ENCODE peak calls at places on chromosomes 6 and 20, in ten cellular contexts. H, T, Z, P, J, S, O, K, Y and C are unnamed samples.
A peak's percentile ranks its signal among the peaks of the same experiment; 100 is the strongest.

GRCh38 chr20:60062431-60063336 is 104.5 kb downstream of the CDH26 start:
- DNase-seq in H (peak; percentile 82), T (no peak), Z (no peak), P (peak; percentile 77), J (no peak), S (no peak), O (no peak), K (no peak), Y (no peak), C (peak; percentile 9)

GRCh38 chr20:3226093-3226492 is 12.9 kb downstream of the SLC4A11 start:
- DNase-seq in H (no peak), T (no peak), Z (no peak), P (no peak), J (no peak), S (no peak), O (no peak), K (no peak), Y (no peak), C (no peak)

GRCh38 chr6:168851460-168852103 is 402.1 kb downstream of the THBS2 start:
- DNase-seq in H (no peak), T (no peak), Z (no peak), P (no peak), J (no peak), S (no peak), O (no peak), K (no peak), Y (no peak), C (no peak)

GRCh38 chr6:122092366-122092765 is 307.1 kb upstream of the HSF2 start:
- DNase-seq in H (no peak), T (no peak), Z (no peak), P (no peak), J (no peak), S (no peak), O (no peak), K (no peak), Y (no peak), C (no peak)

GRCh38 chr6:33001685-33002084 is 7.7 kb downstream of the HLA-DOA start:
- DNase-seq in H (no peak), T (no peak), Z (no peak), P (no peak), J (no peak), S (no peak), O (no peak), K (no peak), Y (no peak), C (no peak)

GRCh38 chr6:136737343-136738177 is 54.7 kb downstream of the MAP3K5 start:
- DNase-seq in H (no peak), T (no peak), Z (no peak), P (peak; percentile 77), J (no peak), S (no peak), O (no peak), K (no peak), Y (no peak), C (peak; percentile 63)

GRCh38 chr20:50789968-50790650 is 4.8 kb upstream of the BCAS4 start:
- DNase-seq in H (no peak), T (no peak), Z (no peak), P (no peak), J (no peak), S (no peak), O (no peak), K (no peak), Y (no peak), C (no peak)

GRCh38 chr6:89977808-89978748 is 83.8 kb downstream of the GJA10 start:
- DNase-seq in H (no peak), T (no peak), Z (no peak), P (peak; percentile 90), J (peak; percentile 84), S (no peak), O (no peak), K (no peak), Y (no peak), C (no peak)

GRCh38 chr20:59015812-59016711 is 3.2 kb upstream of the TUBB1 start:
- DNase-seq in H (no peak), T (peak; percentile 1), Z (no peak), P (no peak), J (no peak), S (no peak), O (no peak), K (no peak), Y (no peak), C (no peak)

GRCh38 chr20:11686195-11686594 is 231.5 kb upstream of the BTBD3 start:
- DNase-seq in H (no peak), T (no peak), Z (no peak), P (no peak), J (no peak), S (no peak), O (no peak), K (no peak), Y (no peak), C (no peak)

GRCh38 chr6:38750968-38751615 is 36.0 kb downstream of the DNAH8 start:
- DNase-seq in H (no peak), T (peak; percentile 53), Z (no peak), P (no peak), J (no peak), S (no peak), O (no peak), K (no peak), Y (no peak), C (no peak)

GRCh38 chr6:154276810-154277577 is 79.6 kb downstream of the IPCEF1 start:
- DNase-seq in H (no peak), T (no peak), Z (peak; percentile 7), P (peak; percentile 46), J (peak; percentile 52), S (no peak), O (no peak), K (no peak), Y (no peak), C (peak; percentile 41)

GRCh38 chr20:60589624-60590023 is 631.4 kb downstream of the CDH26 start:
- DNase-seq in H (no peak), T (no peak), Z (no peak), P (peak; percentile 5), J (no peak), S (no peak), O (peak; percentile 22), K (no peak), Y (peak; percentile 46), C (no peak)

GRCh38 chr20:63344616-63345327 is 16.4 kb downstream of the CHRNA4 start:
- DNase-seq in H (no peak), T (no peak), Z (no peak), P (no peak), J (no peak), S (no peak), O (no peak), K (no peak), Y (no peak), C (no peak)

GRCh38 chr6:23245559-23245958 is 676.2 kb downstream of the HDGFL1 start:
- DNase-seq in H (no peak), T (no peak), Z (no peak), P (peak; percentile 34), J (no peak), S (no peak), O (no peak), K (no peak), Y (no peak), C (no peak)

GRCh38 chr20:62367136-62367482 is at the start of gene LAMA5:
- DNase-seq in H (no peak), T (peak; percentile 30), Z (peak; percentile 28), P (peak; percentile 35), J (no peak), S (peak; percentile 86), O (peak; percentile 52), K (no peak), Y (peak; percentile 74), C (peak; percentile 33)

GRCh38 chr6:157625764-157626163 is 197.3 kb upstream of the SNX9 start:
- DNase-seq in H (no peak), T (no peak), Z (no peak), P (no peak), J (no peak), S (no peak), O (no peak), K (no peak), Y (no peak), C (no peak)

GRCh38 chr6:360791-361373 is 30.7 kb upstream of the IRF4 start:
- DNase-seq in H (no peak), T (no peak), Z (no peak), P (no peak), J (no peak), S (no peak), O (no peak), K (no peak), Y (no peak), C (no peak)

GRCh38 chr6:152637422-152638047 is 373 bp upstream of the SYNE1 start:
- DNase-seq in H (no peak), T (no peak), Z (no peak), P (peak; percentile 14), J (no peak), S (no peak), O (no peak), K (no peak), Y (no peak), C (no peak)

GRCh38 chr6:42971746-42972327 is 7.1 kb downstream of the PEX6 start:
- DNase-seq in H (no peak), T (no peak), Z (no peak), P (no peak), J (no peak), S (no peak), O (no peak), K (no peak), Y (no peak), C (no peak)